ENCODE peak calls at places on chromosomes 5 and 9, in ten cellular contexts. X, H, B, L, U, G, C, J, Q and R are unnamed samples.

GRCh38 chr5:55694152-55694830 is 17.8 kb downstream of the SLC38A9 start:
- DNase-seq in J (no peak), H (peak; percentile 46), U (no peak), L (peak; percentile 51), Q (peak; percentile 21), X (no peak), G (no peak), C (no peak), B (peak; percentile 24), R (peak; percentile 18)

GRCh38 chr9:21137020-21137419 is 4.6 kb downstream of the IFNW1 start:
- DNase-seq in X (no peak), G (no peak), C (no peak), J (no peak), U (no peak), L (no peak), B (no peak), H (no peak), Q (no peak), R (no peak)

GRCh38 chr5:171999877-172000276 is 6.6 kb downstream of the FBXW11 start:
- DNase-seq in X (no peak), Q (no peak), C (no peak), B (peak; percentile 32), U (no peak), H (no peak), G (no peak), L (no peak), J (no peak), R (no peak)

GRCh38 chr5:1545126-1545797 is 21.5 kb upstream of the LPCAT1 start:
- DNase-seq in U (no peak), X (no peak), J (no peak), G (no peak), Q (no peak), B (no peak), L (no peak), C (no peak), H (no peak), R (no peak)

GRCh38 chr5:39906146-39906545 is 481.4 kb upstream of the DAB2 start:
- DNase-seq in B (no peak), Q (no peak), U (no peak), H (no peak), L (peak; percentile 63), G (no peak), J (no peak), X (no peak), C (no peak), R (no peak)

GRCh38 chr9:6328103-6328502 is at the start of gene TPD52L3:
- DNase-seq in U (no peak), Q (no peak), H (no peak), G (no peak), C (no peak), J (no peak), X (no peak), L (no peak), B (no peak), R (no peak)

GRCh38 chr5:167029488-167029887 is 1262.0 kb upstream of the WWC1 start:
- DNase-seq in X (no peak), H (no peak), L (no peak), Q (no peak), U (no peak), G (no peak), B (no peak), J (no peak), C (no peak), R (no peak)

GRCh38 chr9:95796029-95796428 is 79.5 kb upstream of the ERCC6L2 start:
- DNase-seq in G (no peak), H (no peak), B (no peak), Q (no peak), C (no peak), J (no peak), X (no peak), L (no peak), U (no peak), R (no peak)

GRCh38 chr5:66849803-66850202 is 253.6 kb downstream of the MAST4 start:
- DNase-seq in Q (no peak), U (no peak), X (no peak), L (peak; percentile 47), J (peak; percentile 45), C (no peak), G (no peak), B (no peak), H (no peak), R (no peak)

GRCh38 chr9:78026416-78026815 is 5.2 kb downstream of the GNAQ start:
- DNase-seq in G (no peak), Q (no peak), C (no peak), L (peak; percentile 27), H (no peak), J (no peak), B (no peak), U (no peak), X (no peak), R (no peak)

GRCh38 chr5:77133061-77133758 is 46.1 kb upstream of the ZBED3 start:
- DNase-seq in Q (no peak), H (no peak), X (no peak), C (no peak), J (no peak), U (no peak), G (no peak), L (peak; percentile 97), B (no peak), R (no peak)

GRCh38 chr5:172453986-172454354 is 355 bp downstream of the SH3PXD2B start:
- DNase-seq in Q (peak; percentile 56), L (peak; percentile 62), U (peak; percentile 55), X (no peak), C (peak; percentile 65), H (peak; percentile 89), J (no peak), B (peak; percentile 26), G (no peak), R (peak; percentile 61)

GRCh38 chr5:58849995-58850667 is 267.3 kb downstream of the RAB3C start:
- DNase-seq in G (no peak), U (peak; percentile 58), C (peak; percentile 32), J (peak; percentile 35), X (no peak), B (peak; percentile 37), Q (peak; percentile 64), L (peak; percentile 66), H (peak; percentile 31), R (peak; percentile 47)

GRCh38 chr5:79617539-79617938 is 5.3 kb downstream of the TENT2 start:
- DNase-seq in U (no peak), B (no peak), H (no peak), G (no peak), J (no peak), Q (no peak), X (no peak), C (no peak), L (no peak), R (no peak)

GRCh38 chr9:108567571-108567970 is 288.2 kb downstream of the ACTL7B start:
- DNase-seq in L (no peak), B (no peak), G (no peak), X (no peak), H (no peak), Q (no peak), U (no peak), C (no peak), J (no peak), R (no peak)

GRCh38 chr9:109640232-109641078 is 139.5 kb upstream of the PALM2AKAP2 start:
- DNase-seq in G (no peak), L (peak; percentile 52), J (no peak), X (no peak), H (peak; percentile 81), B (no peak), U (no peak), Q (peak; percentile 74), C (peak; percentile 90), R (peak; percentile 51)

GRCh38 chr9:21317956-21318923 is 13.1 kb upstream of the IFNA5 start:
- DNase-seq in G (no peak), C (peak; percentile 32), U (no peak), L (peak; percentile 70), B (peak; percentile 32), Q (peak; percentile 29), X (peak; percentile 16), H (no peak), J (no peak), R (peak; percentile 46)

GRCh38 chr5:52956915-52957747 is 32.0 kb upstream of the ITGA2 start:
- DNase-seq in C (no peak), B (no peak), U (no peak), L (peak; percentile 29), G (no peak), H (no peak), Q (no peak), X (no peak), J (no peak), R (no peak)

GRCh38 chr5:95241-95980 is 3.4 kb downstream of the PLEKHG4B start:
- DNase-seq in G (no peak), J (no peak), L (no peak), Q (no peak), H (peak; percentile 11), U (no peak), C (no peak), X (no peak), B (no peak), R (no peak)

GRCh38 chr5:115599502-115599901 is 2.8 kb downstream of the TICAM2 start:
- DNase-seq in L (peak; percentile 68), X (no peak), B (peak; percentile 60), G (no peak), C (no peak), H (no peak), J (no peak), U (no peak), Q (no peak), R (no peak)

GRCh38 chr5:127203818-127204217 is 86.8 kb upstream of the MEGF10 start:
- DNase-seq in H (no peak), B (no peak), G (no peak), X (no peak), L (peak; percentile 70), U (no peak), C (no peak), J (no peak), Q (no peak), R (no peak)

GRCh38 chr9:124420991-124421543 is 5.8 kb upstream of the PSMB7 start:
- DNase-seq in L (no peak), G (no peak), Q (no peak), H (no peak), J (no peak), U (no peak), C (no peak), X (no peak), B (no peak), R (no peak)

GRCh38 chr5:19795218-19795617 is 192.8 kb downstream of the CDH18 start:
- DNase-seq in X (no peak), G (no peak), J (no peak), U (no peak), L (peak; percentile 21), B (no peak), H (peak; percentile 4), C (no peak), Q (no peak), R (peak; percentile 7)

GRCh38 chr5:52870448-52870847 is 82.7 kb downstream of the ITGA1 start:
- DNase-seq in C (peak; percentile 58), Q (peak; percentile 8), H (no peak), X (no peak), J (no peak), G (no peak), L (peak; percentile 50), B (no peak), U (peak; percentile 4), R (no peak)

GRCh38 chr5:176185133-176185733 is 53.0 kb upstream of the SIMC1 start:
- DNase-seq in C (no peak), J (no peak), G (no peak), L (no peak), U (no peak), B (no peak), Q (no peak), H (no peak), X (no peak), R (no peak)

GRCh38 chr5:179858241-179858585 is 404 bp downstream of the MRNIP start:
- DNase-seq in J (no peak), L (peak; percentile 23), G (no peak), H (peak; percentile 86), C (peak; percentile 58), Q (no peak), U (peak; percentile 67), X (no peak), B (peak; percentile 73), R (peak; percentile 60)

GRCh38 chr9:138116521-138116920 is 238.9 kb downstream of the CACNA1B start:
- DNase-seq in J (no peak), Q (no peak), L (no peak), C (no peak), G (no peak), B (no peak), U (no peak), H (no peak), X (no peak), R (no peak)

GRCh38 chr5:178107889-178108288 is 5.4 kb upstream of the N4BP3 start:
- DNase-seq in L (no peak), G (no peak), J (no peak), X (no peak), B (no peak), Q (no peak), U (no peak), H (peak; percentile 78), C (no peak), R (no peak)